ENCODE peak calls at places on chromosomes 12 and 14, in four cellular contexts. X is Calu3, W is KG1, G is HTR-8/SVneo. I is an unnamed sample.

GRCh38 chr12:122851820-122852219 is 16.6 kb downstream of the HIP1R start:
- DNase-seq in G (no peak), X (no peak), W (no peak), I (no peak)

GRCh38 chr12:122894173-122895121 is 1.5 kb downstream of the VPS37B start:
- DNase-seq in W (no peak), X (peak; percentile 80), G (no peak), I (no peak)

GRCh38 chr14:78278464-78278863 is 108.3 kb downstream of the NRXN3 start:
- DNase-seq in G (no peak), X (no peak), W (no peak), I (no peak)

GRCh38 chr12:108214486-108214885 is 85.4 kb downstream of the WSCD2 start:
- DNase-seq in W (peak; percentile 6), X (peak; percentile 45), G (peak; percentile 31), I (peak; percentile 15)

GRCh38 chr12:29783773-29784666 is at the start of gene TMTC1:
- DNase-seq in W (no peak), X (peak; percentile 44), G (peak; percentile 27), I (peak; percentile 41)

GRCh38 chr12:104154286-104154685 is 16.3 kb upstream of the NFYB start:
- DNase-seq in W (peak; percentile 10), G (no peak), X (no peak), I (no peak)

GRCh38 chr14:104681689-104682074 is 7.7 kb upstream of the INF2 start:
- DNase-seq in X (peak; percentile 85), W (no peak), G (peak; percentile 91), I (peak; percentile 94)

GRCh38 chr12:123757555-123757954 is 4.5 kb upstream of the DNAH10 start:
- DNase-seq in G (no peak), X (no peak), W (no peak), I (no peak)

GRCh38 chr12:108418162-108418561 is 79.1 kb upstream of the CMKLR1 start:
- DNase-seq in W (no peak), X (no peak), G (no peak), I (no peak)

GRCh38 chr12:50355365-50355764 is 41.0 kb downstream of the FAM186A start:
- DNase-seq in X (no peak), G (no peak), W (no peak), I (no peak)

GRCh38 chr14:69720912-69721311 is 46.0 kb upstream of the SRSF5 start:
- DNase-seq in G (no peak), W (no peak), X (no peak), I (no peak)

I was measured in NCI-H460.